ENCODE peak calls at places on chromosomes 7 and 10, in four cellular contexts. G is fibroblast of pulmonary artery; V is CD4-positive, alpha-beta T cell; J is progenitor cell of endocrine pancreas. A is an unnamed sample.

GRCh38 chr10:124493191-124493936 is 31.7 kb downstream of the LHPP start:
- DNase-seq in G (no peak), V (no peak), J (no peak), A (no peak)

GRCh38 chr7:127769696-127770400 is 117.9 kb downstream of the SND1 start:
- DNase-seq in G (peak; percentile 50), V (no peak), J (no peak), A (no peak)

GRCh38 chr7:36653671-36654355 is 70.5 kb downstream of the AOAH start:
- DNase-seq in G (no peak), V (no peak), J (no peak), A (no peak)

GRCh38 chr10:18414061-18414460 is 237.3 kb downstream of the NSUN6 start:
- DNase-seq in G (no peak), V (no peak), J (no peak), A (no peak)

GRCh38 chr10:104240078-104240477 is 7.9 kb upstream of the CFAP43 start:
- DNase-seq in G (no peak), V (no peak), J (no peak), A (no peak)

GRCh38 chr10:15775513-15775912 is 55.8 kb upstream of the ITGA8 start:
- DNase-seq in G (peak; percentile 72), V (no peak), J (no peak), A (no peak)

GRCh38 chr7:24706211-24707165 is 50.8 kb downstream of the GSDME start:
- DNase-seq in G (no peak), V (no peak), J (no peak), A (no peak)

GRCh38 chr10:77117501-77117900 is 520.1 kb downstream of the KCNMA1 start:
- DNase-seq in G (no peak), V (no peak), J (no peak), A (no peak)

GRCh38 chr7:98685541-98685940 is 68.5 kb downstream of the NPTX2 start:
- DNase-seq in G (no peak), V (no peak), J (no peak), A (no peak)

GRCh38 chr7:29375641-29376562 is 181.3 kb downstream of the CHN2 start:
- DNase-seq in G (no peak), V (no peak), J (no peak), A (no peak)

GRCh38 chr7:141220263-141220662 is 146.4 kb downstream of the TMEM178B start:
- DNase-seq in G (no peak), V (no peak), J (no peak), A (no peak)

GRCh38 chr7:55448526-55448925 is 83.4 kb downstream of the LANCL2 start:
- DNase-seq in G (no peak), V (no peak), J (no peak), A (no peak)

GRCh38 chr10:119030421-119031250 is 1.1 kb downstream of the NANOS1 start:
- DNase-seq in G (peak; percentile 49), V (peak; percentile 30), J (peak; percentile 49), A (peak; percentile 72)

GRCh38 chr10:13989616-13990015 is 341.1 kb downstream of the FRMD4A start:
- DNase-seq in G (no peak), V (no peak), J (no peak), A (no peak)

GRCh38 chr7:72161534-72161933 is 250.6 kb downstream of the CALN1 start:
- DNase-seq in G (no peak), V (no peak), J (no peak), A (no peak)

GRCh38 chr10:122565766-122566206 is 5.2 kb downstream of the DMBT1 start:
- DNase-seq in G (peak; percentile 94), V (peak; percentile 60), J (peak; percentile 64), A (no peak)

GRCh38 chr10:11875499-11876281 is 52.5 kb downstream of the PROSER2 start:
- DNase-seq in G (peak; percentile 88), V (no peak), J (peak; percentile 45), A (no peak)

GRCh38 chr7:28957064-28957821 is 887 bp downstream of the TRIL start:
- DNase-seq in G (peak; percentile 26), V (no peak), J (peak; percentile 15), A (no peak)

GRCh38 chr7:129719980-129720732 is 108.6 kb downstream of the NRF1 start:
- DNase-seq in G (peak; percentile 34), V (no peak), J (no peak), A (no peak)

GRCh38 chr10:110206988-110207804 is at the start of gene MXI1:
- DNase-seq in G (peak; percentile 87), V (no peak), J (peak; percentile 34), A (peak; percentile 52)

GRCh38 chr7:116434820-116435341 is 64.7 kb upstream of the CAV2 start:
- DNase-seq in G (peak; percentile 58), V (no peak), J (no peak), A (no peak)

GRCh38 chr7:133235212-133235883 is 17.5 kb upstream of the EXOC4 start:
- DNase-seq in G (peak; percentile 81), V (no peak), J (no peak), A (no peak)

GRCh38 chr7:66505531-66506451 is 122.9 kb upstream of the KCTD7 start:
- DNase-seq in G (no peak), V (no peak), J (no peak), A (no peak)

GRCh38 chr7:134723904-134724303 is 55.5 kb upstream of the CALD1 start:
- DNase-seq in G (no peak), V (no peak), J (no peak), A (no peak)

GRCh38 chr10:24009736-24010135 is 199.2 kb upstream of the KIAA1217 start:
- DNase-seq in G (no peak), V (no peak), J (no peak), A (no peak)

GRCh38 chr10:69375307-69376151 is 41.2 kb downstream of the TACR2 start:
- DNase-seq in G (peak; percentile 62), V (no peak), J (no peak), A (no peak)

GRCh38 chr7:55236454-55236853 is 128.7 kb upstream of the LANCL2 start:
- DNase-seq in G (no peak), V (no peak), J (no peak), A (no peak)

GRCh38 chr10:48685731-48686130 is 1.1 kb downstream of the WDFY4 start:
- DNase-seq in G (no peak), V (no peak), J (no peak), A (no peak)

GRCh38 chr10:5683065-5683464 is 1.6 kb upstream of the TASOR2 start:
- DNase-seq in G (no peak), V (no peak), J (no peak), A (no peak)

GRCh38 chr7:110569486-110569885 is 521.4 kb upstream of the LRRN3 start:
- DNase-seq in G (no peak), V (no peak), J (no peak), A (no peak)

GRCh38 chr7:95589766-95590165 is 6.5 kb downstream of the PDK4 start:
- DNase-seq in G (no peak), V (no peak), J (no peak), A (no peak)

GRCh38 chr7:95589031-95589430 is 7.3 kb downstream of the PDK4 start:
- DNase-seq in G (no peak), V (no peak), J (no peak), A (no peak)

GRCh38 chr7:95584752-95585425 is 11.4 kb downstream of the PDK4 start:
- DNase-seq in G (no peak), V (no peak), J (no peak), A (no peak)

GRCh38 chr7:95585426-95585789 is 10.9 kb downstream of the PDK4 start:
- DNase-seq in G (no peak), V (no peak), J (no peak), A (no peak)

DNA sequence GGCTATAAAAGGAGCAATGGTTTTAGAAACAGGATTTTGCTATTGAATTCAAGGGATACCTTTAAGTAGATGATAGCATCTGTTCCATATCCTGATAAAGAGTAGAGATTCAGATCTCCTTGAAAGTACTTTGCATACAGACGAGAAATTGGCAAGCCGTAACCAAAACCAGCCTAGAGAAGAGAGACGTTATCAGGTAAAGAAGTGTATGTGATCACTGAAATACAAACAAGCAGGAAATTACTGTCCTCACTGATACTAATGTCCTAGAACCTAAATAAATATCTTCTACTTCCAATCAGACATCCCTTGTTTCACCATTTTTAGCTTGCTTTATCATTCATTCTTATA is 9.4 kb downstream of the PDK4 start:
- DNase-seq in G (no peak), V (no peak), J (no peak), A (no peak)
- TF ChIP-seq CTCF in G (no peak), V (no peak), J (no peak), A (no peak)

GRCh38 chr10:20743935-20744334 is 153.2 kb downstream of the NEBL start:
- DNase-seq in G (no peak), V (no peak), J (no peak), A (no peak)

GRCh38 chr10:20745556-20745955 is 151.6 kb downstream of the NEBL start:
- DNase-seq in G (no peak), V (no peak), J (no peak), A (no peak)

GRCh38 chr10:20742737-20743136 is 154.4 kb downstream of the NEBL start:
- DNase-seq in G (no peak), V (no peak), J (no peak), A (no peak)

GRCh38 chr10:20744851-20745250 is 152.3 kb downstream of the NEBL start:
- DNase-seq in G (no peak), V (no peak), J (no peak), A (no peak)

GRCh38 chr10:20743142-20743541 is 154.0 kb downstream of the NEBL start:
- DNase-seq in G (no peak), V (no peak), J (no peak), A (no peak)
- TF ChIP-seq CTCF in G (no peak), V (no peak), J (no peak), A (no peak)

GRCh38 chr7:138741453-138741735 is 40.2 kb upstream of the SVOPL start:
- DNase-seq in G (no peak), V (no peak), J (no peak), A (no peak)

GRCh38 chr7:138735399-138735798 is 34.2 kb upstream of the SVOPL start:
- DNase-seq in G (no peak), V (no peak), J (no peak), A (no peak)

GRCh38 chr7:138738114-138738513 is 37.0 kb upstream of the SVOPL start:
- DNase-seq in G (no peak), V (no peak), J (no peak), A (no peak)

GRCh38 chr7:138739859-138740258 is 38.7 kb upstream of the SVOPL start:
- DNase-seq in G (no peak), V (no peak), J (no peak), A (no peak)

DNA sequence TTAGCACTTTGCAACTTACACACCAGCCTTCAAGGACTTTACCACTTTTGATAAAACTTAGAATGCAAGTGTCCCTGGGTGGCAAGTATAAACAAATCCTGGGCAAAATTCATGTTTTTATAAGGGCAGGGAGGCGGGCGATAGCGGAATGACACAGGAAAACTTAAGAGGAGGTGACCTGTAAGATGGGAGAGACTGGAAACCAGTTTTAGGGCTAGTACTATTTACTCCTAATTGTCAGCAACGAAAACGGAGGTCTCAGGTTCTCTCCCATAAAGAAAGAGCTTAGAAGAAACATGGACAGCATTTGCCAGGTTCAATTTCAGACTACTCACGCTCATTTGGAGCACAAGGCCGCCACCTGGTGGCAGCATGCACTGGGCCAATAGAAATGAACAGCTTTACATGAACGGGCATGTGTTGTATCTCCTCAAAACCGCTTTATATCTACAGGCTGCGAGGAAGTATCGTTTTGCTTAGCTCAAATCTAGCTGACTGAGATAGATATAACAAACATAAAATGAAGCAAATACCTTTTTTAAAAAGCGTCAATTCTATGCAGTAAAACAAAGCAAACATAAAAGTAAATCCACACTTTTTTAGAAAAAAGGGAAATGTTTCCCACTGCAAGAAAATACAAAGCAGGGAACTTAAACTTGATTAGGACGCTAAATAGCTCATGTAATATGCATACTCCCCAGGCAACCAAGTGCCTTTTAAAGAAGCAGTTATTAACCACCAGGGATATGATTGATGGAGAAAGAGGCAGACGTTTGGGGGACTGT is 37.6 kb upstream of the SVOPL start:
- DNase-seq in G (peak; percentile 93), V (peak; percentile 75), J (peak; percentile 78), A (peak; percentile 38)
- TF ChIP-seq CTCF in G (peak; percentile 97), V (peak; percentile 93), J (peak; percentile 97), A (peak; percentile 26)

GRCh38 chr10:865257-865656 is 66.2 kb downstream of the LARP4B start:
- DNase-seq in G (no peak), V (no peak), J (no peak), A (no peak)
- TF ChIP-seq CTCF in G (no peak), V (no peak), J (no peak), A (no peak)